ENCODE peak calls at places on chromosome 10, in five cellular contexts. U is progenitor cell of endocrine pancreas, W is astrocyte of the spinal cord, P is MCF 10A, K is B cell. Y is an unnamed sample.

GRCh38 chr10:28628184-28628893 is 49.0 kb upstream of the BAMBI start:
- DNase-seq in U (peak), W (peak), P (peak), K (peak), Y (peak)

GRCh38 chr10:113027574-113028392 is 77.7 kb downstream of the TCF7L2 start:
- DNase-seq in U (no peak), W (peak), P (no peak), K (no peak), Y (no peak)

GRCh38 chr10:23892296-23892695 is 316.6 kb upstream of the KIAA1217 start:
- DNase-seq in U (no peak), W (peak), P (peak), K (no peak), Y (no peak)

GRCh38 chr10:124911124-124912051 is 30.5 kb upstream of the ZRANB1 start:
- DNase-seq in U (no peak), W (peak), P (no peak), K (no peak), Y (no peak)

GRCh38 chr10:95394161-95394880 is 103.5 kb upstream of the PDLIM1 start:
- DNase-seq in U (no peak), W (no peak), P (peak), K (no peak), Y (no peak)

GRCh38 chr10:101839421-101840063 is 4.1 kb downstream of the KCNIP2 start:
- DNase-seq in U (no peak), W (no peak), P (peak), K (peak), Y (peak)

GRCh38 chr10:2733278-2733963 is 333.9 kb upstream of the PFKP start:
- DNase-seq in U (no peak), W (no peak), P (no peak), K (no peak), Y (no peak)

GRCh38 chr10:132158122-132158741 is 28.5 kb upstream of the DPYSL4 start:
- DNase-seq in U (no peak), W (no peak), P (no peak), K (no peak), Y (peak)

GRCh38 chr10:29865700-29866355 is 193.6 kb downstream of the JCAD start:
- DNase-seq in U (no peak), W (no peak), P (no peak), K (no peak), Y (no peak)

GRCh38 chr10:85611093-85611740 is 755.4 kb downstream of the GRID1 start:
- DNase-seq in U (no peak), W (no peak), P (no peak), K (no peak), Y (no peak)

GRCh38 chr10:119575506-119575905 is 21.3 kb downstream of the TIAL1 start:
- DNase-seq in U (no peak), W (no peak), P (peak), K (no peak), Y (no peak)

GRCh38 chr10:16867990-16868389 is 50.8 kb upstream of the RSU1 start:
- DNase-seq in U (no peak), W (no peak), P (no peak), K (no peak), Y (no peak)

GRCh38 chr10:66162560-66163143 is 763.2 kb upstream of the LRRTM3 start:
- DNase-seq in U (no peak), W (no peak), P (peak), K (no peak), Y (no peak)

GRCh38 chr10:46270086-46270811 is 16.5 kb upstream of the ANTXRL start:
- DNase-seq in U (peak), W (no peak), P (no peak), K (peak), Y (no peak)

GRCh38 chr10:81905161-81905560 is 30.2 kb downstream of the NRG3 start:
- DNase-seq in U (no peak), W (no peak), P (peak), K (no peak), Y (no peak)

GRCh38 chr10:63940277-63940972 is 419.2 kb downstream of the REEP3 start:
- DNase-seq in U (no peak), W (no peak), P (no peak), K (no peak), Y (no peak)

GRCh38 chr10:107022600-107023354 is 141.7 kb downstream of the SORCS1 start:
- DNase-seq in U (no peak), W (no peak), P (peak), K (no peak), Y (no peak)

GRCh38 chr10:127964644-127965043 is 57.7 kb downstream of the PTPRE start:
- DNase-seq in U (no peak), W (no peak), P (no peak), K (no peak), Y (no peak)

GRCh38 chr10:28432210-28432676 is 100.7 kb upstream of the WAC start:
- DNase-seq in U (peak), W (peak), P (peak), K (peak), Y (no peak)

GRCh38 chr10:49655099-49655498 is 24.4 kb upstream of the C10orf53 start:
- DNase-seq in U (no peak), W (no peak), P (no peak), K (no peak), Y (no peak)

GRCh38 chr10:90912854-90913479 is 7.9 kb downstream of the ANKRD1 start:
- DNase-seq in U (no peak), W (no peak), P (no peak), K (no peak), Y (no peak)

GRCh38 chr10:6721480-6721879 is 141.4 kb upstream of the PRKCQ start:
- DNase-seq in U (no peak), W (peak), P (peak), K (no peak), Y (no peak)
- TF ChIP-seq CTCF in U (no peak), W (peak), P (peak), K (no peak), Y (no peak)

DNA sequence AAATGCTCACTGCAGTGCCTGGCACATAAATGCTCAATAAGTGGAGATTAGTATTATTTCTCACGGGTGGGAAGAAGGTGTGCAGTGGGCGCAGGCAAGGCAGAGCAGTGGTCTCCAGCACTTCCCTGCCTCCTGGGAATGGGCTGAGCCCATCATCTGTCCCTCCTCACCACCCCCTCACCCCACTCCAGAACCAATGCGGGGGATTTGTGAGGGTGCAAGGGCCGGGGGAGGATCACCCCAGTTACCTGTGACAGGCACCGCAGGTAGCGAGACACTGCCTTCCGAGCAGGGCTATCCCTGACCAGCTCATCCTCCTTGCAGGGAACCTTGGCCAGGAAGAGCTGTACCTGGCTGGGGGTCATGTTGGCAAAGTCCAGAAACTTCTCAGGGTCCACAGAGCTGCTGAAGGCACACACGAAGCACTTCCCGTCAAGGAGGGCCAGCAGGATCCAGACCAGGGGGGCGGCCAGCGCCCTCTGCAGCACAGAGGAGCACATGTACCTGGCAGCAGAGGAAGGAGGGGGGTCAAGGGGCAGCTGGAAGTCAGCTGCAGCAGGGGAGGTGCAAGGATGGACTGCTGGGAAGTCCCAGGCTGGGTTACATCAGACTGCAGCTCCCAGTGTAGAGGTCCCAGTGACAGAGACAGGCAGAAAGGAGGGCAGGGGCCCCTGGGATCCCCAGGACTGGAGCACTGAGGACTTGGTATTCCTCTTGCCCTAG is 2.8 kb downstream of the CALHM3 start:
- DNase-seq in U (no peak), W (no peak), P (no peak), K (no peak), Y (no peak)
- TF ChIP-seq CTCF in U (peak), W (peak), P (no peak), K (no peak), Y (no peak)

DNA sequence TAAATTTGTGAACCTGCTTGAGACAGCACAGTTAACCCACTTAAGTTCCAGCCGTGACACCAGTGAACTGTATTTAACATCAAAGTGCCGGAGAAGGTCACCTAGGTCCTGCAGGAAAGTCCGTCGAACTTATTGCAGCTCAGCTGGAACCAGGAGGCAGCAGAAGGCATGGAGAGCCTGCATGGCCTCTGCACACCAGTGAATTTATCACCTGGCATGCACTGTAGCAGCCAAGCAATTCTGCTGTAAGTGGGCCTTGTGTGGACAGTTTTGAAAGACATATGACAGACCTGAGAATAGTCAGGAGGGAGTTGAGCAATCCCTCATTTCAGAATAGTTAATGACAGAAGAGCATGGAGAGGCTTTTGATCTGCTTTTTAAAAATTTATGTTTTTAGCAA is 108.8 kb downstream of the PLXDC2 start:
- DNase-seq in U (no peak), W (no peak), P (no peak), K (no peak), Y (no peak)
- TF ChIP-seq CTCF in U (no peak), W (no peak), P (no peak), K (no peak), Y (no peak)

GRCh38 chr10:13614530-13615332 is 28.0 kb downstream of the PRPF18 start:
- DNase-seq in U (no peak), W (peak), P (peak), K (no peak), Y (no peak)

GRCh38 chr10:13617146-13617545 is 30.4 kb downstream of the PRPF18 start:
- DNase-seq in U (no peak), W (peak), P (no peak), K (no peak), Y (no peak)

GRCh38 chr10:13613519-13613918 is 26.8 kb downstream of the PRPF18 start:
- DNase-seq in U (no peak), W (peak), P (peak), K (no peak), Y (no peak)

GRCh38 chr10:13615650-13616049 is 28.9 kb downstream of the PRPF18 start:
- DNase-seq in U (no peak), W (peak), P (no peak), K (no peak), Y (no peak)

DNA sequence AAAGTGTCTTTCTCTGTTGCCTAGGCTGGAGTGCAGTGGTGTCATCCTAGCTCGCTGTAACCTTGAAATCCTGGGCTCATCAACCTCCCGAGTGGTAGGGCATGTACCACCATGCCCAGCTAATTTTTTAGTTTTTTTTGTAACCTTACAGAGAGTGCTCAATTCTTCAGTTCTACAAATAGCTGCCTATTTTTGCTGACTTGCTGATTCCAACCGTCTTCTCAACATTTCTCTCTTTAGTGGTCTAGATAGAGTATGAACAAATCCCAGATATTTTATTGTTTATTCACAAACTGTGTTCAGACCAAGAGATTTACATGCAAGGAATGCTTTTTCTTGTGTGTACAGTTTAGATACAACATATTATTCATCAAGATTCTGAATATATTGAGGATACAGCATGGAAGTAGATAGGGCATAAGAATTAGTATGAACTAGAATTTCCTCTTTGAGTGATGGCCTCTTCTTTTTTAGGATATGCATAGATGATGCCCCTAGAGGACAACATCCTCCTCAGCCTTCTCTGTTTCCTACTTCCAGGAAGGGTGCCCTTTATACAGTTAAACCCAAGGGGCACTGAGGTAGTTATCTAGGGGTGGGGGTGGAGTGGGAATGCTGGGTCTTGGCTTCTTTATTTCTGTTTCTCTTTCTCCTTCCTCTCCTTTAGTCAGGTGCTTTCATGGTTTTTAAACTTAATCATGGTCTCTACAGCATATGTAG is 26.0 kb downstream of the PRPF18 start:
- DNase-seq in U (no peak), W (no peak), P (no peak), K (no peak), Y (no peak)
- TF ChIP-seq CTCF in U (no peak), W (peak), P (no peak), K (no peak), Y (no peak)

GRCh38 chr10:70512149-70512611 is 33.6 kb downstream of the PALD1 start:
- DNase-seq in U (no peak), W (no peak), P (no peak), K (no peak), Y (no peak)
- TF ChIP-seq CTCF in U (no peak), W (no peak), P (no peak), K (no peak), Y (no peak)

GRCh38 chr10:11345224-11346054 is 266.0 kb downstream of the USP6NL start:
- DNase-seq in U (no peak), W (no peak), P (peak), K (no peak), Y (no peak)
- TF ChIP-seq CTCF in U (no peak), W (peak), P (no peak), K (no peak), Y (no peak)

DNA sequence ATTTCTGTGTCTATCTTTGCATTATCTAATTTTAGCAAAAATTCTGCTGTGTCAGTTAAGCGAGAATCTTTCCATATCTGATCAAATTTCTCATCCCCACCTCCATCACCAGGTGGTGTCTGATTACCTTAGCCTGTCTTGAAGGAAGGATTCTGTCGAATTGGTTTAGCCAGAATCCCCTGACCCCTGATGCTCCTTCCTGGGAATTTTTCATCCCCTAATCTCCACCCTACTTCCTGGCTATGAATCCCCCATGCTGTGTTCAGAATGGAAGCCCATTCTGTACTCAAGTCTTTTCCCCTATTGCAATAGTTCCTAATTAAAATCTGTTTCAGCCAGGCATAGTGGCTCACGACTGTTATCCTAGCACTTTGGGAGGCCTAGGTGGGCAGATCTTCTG is 216.1 kb downstream of the SKIDA1 start:
- DNase-seq in U (no peak), W (no peak), P (no peak), K (no peak), Y (no peak)
- TF ChIP-seq CTCF in U (no peak), W (no peak), P (no peak), K (no peak), Y (no peak)

GRCh38 chr10:6667679-6668270 is 87.7 kb upstream of the PRKCQ start:
- DNase-seq in U (peak), W (peak), P (peak), K (no peak), Y (no peak)
- TF ChIP-seq CTCF in U (peak), W (peak), P (peak), K (no peak), Y (peak)

GRCh38 chr10:99659031-99659867 is at the start of gene ENTPD7:
- DNase-seq in U (peak), W (peak), P (peak), K (peak), Y (peak)
- TF ChIP-seq CTCF in U (no peak), W (no peak), P (peak), K (peak), Y (no peak)